ENCODE peak calls at places on chromosomes 3 and 15, in eight cellular contexts. P is stimulated activated CD8-positive, alpha-beta memory T cell treated with anti-CD3 and anti-CD28 coated beads, Interleukin-2, amount 100 ng/mL, for 1 hour; J is GM04503; A is COR-L47; K is hippocampal formation; X is stimulated activated CD4-positive, alpha-beta T cell treated with anti-CD3 and anti-CD28 coated beads, Interleukin-2, amount 100 ng/mL, for 24 hours; Z is amniotic stem cell; L is A549. D is an unnamed sample.

GRCh38 chr15:66129561-66129960 is 124.0 kb downstream of the MEGF11 start:
- DNase-seq in K (no peak), P (no peak), J (no peak), Z (no peak), A (no peak), X (no peak), L (no peak), D (no peak)

GRCh38 chr3:130700541-130700940 is 46.1 kb downstream of the PIK3R4 start:
- DNase-seq in P (no peak), A (no peak), J (no peak), L (no peak), K (no peak), Z (no peak), X (no peak), D (no peak)

GRCh38 chr15:59349715-59350420 is 22.8 kb downstream of the MYO1E start:
- DNase-seq in K (no peak), P (no peak), J (peak), X (peak), A (no peak), L (peak), Z (peak), D (peak)

GRCh38 chr15:57505056-57505713 is 86.5 kb upstream of the MYZAP start:
- DNase-seq in K (no peak), L (peak), Z (no peak), J (no peak), A (no peak), X (no peak), P (no peak), D (no peak)

GRCh38 chr3:132892956-132893355 is 145.2 kb upstream of the TMEM108 start:
- DNase-seq in A (no peak), K (no peak), X (no peak), J (no peak), P (no peak), L (no peak), Z (no peak), D (no peak)

GRCh38 chr15:99209326-99209725 is 40.1 kb downstream of the TTC23 start:
- DNase-seq in K (no peak), X (no peak), L (no peak), Z (no peak), P (no peak), J (no peak), A (no peak), D (no peak)

GRCh38 chr3:172324591-172325203 is 123.6 kb downstream of the GHSR start:
- DNase-seq in K (no peak), X (no peak), J (no peak), L (no peak), A (no peak), Z (no peak), P (no peak), D (no peak)

GRCh38 chr3:39038165-39038564 is 13.6 kb downstream of the SCN11A start:
- DNase-seq in P (no peak), A (no peak), Z (no peak), K (no peak), X (no peak), J (peak), L (no peak), D (peak)

GRCh38 chr15:80645494-80646065 is 49.5 kb upstream of the ABHD17C start:
- DNase-seq in K (no peak), Z (no peak), A (no peak), L (no peak), X (no peak), P (no peak), J (no peak), D (no peak)

GRCh38 chr3:71444028-71444860 is 139.3 kb downstream of the FOXP1 start:
- DNase-seq in A (no peak), L (no peak), P (peak), J (no peak), X (no peak), Z (no peak), K (peak), D (peak)

GRCh38 chr15:77052556-77052955 is 18.4 kb downstream of the TSPAN3 start:
- DNase-seq in J (no peak), A (no peak), L (no peak), Z (no peak), K (no peak), X (no peak), P (no peak), D (no peak)

GRCh38 chr3:125057186-125057850 is 1.5 kb upstream of the HEG1 start:
- DNase-seq in J (no peak), A (no peak), X (no peak), Z (peak), K (no peak), P (no peak), L (no peak), D (no peak)

GRCh38 chr3:182364723-182365650 is 428.3 kb upstream of the ATP11B start:
- DNase-seq in A (peak), K (peak), X (no peak), J (no peak), L (no peak), Z (no peak), P (no peak), D (no peak)

GRCh38 chr3:97148891-97149290 is 334.5 kb downstream of the EPHA6 start:
- DNase-seq in K (no peak), Z (no peak), J (no peak), X (no peak), L (no peak), P (no peak), A (no peak), D (no peak)

GRCh38 chr3:43087249-43087776 is 18.6 kb downstream of the POMGNT2 start:
- DNase-seq in X (no peak), J (no peak), A (no peak), P (no peak), K (no peak), Z (no peak), L (no peak), D (no peak)

GRCh38 chr3:133293397-133294107 is 106.3 kb upstream of the BFSP2 start:
- DNase-seq in X (no peak), J (no peak), P (no peak), K (no peak), Z (no peak), A (peak), L (no peak), D (no peak)

GRCh38 chr3:30751610-30752299 is 142.7 kb downstream of the GADL1 start:
- DNase-seq in A (no peak), K (no peak), X (peak), Z (no peak), J (no peak), P (peak), L (peak), D (no peak)

GRCh38 chr3:38125305-38126120 is 11.4 kb downstream of the ACAA1 start:
- DNase-seq in Z (no peak), P (no peak), A (no peak), J (no peak), L (no peak), X (no peak), K (no peak), D (no peak)

GRCh38 chr3:23994247-23994574 is 49.1 kb downstream of the NR1D2 start:
- DNase-seq in L (no peak), A (no peak), X (no peak), J (no peak), P (no peak), Z (no peak), K (no peak), D (no peak)

GRCh38 chr3:8745619-8746370 is 12.2 kb downstream of the CAV3 start:
- DNase-seq in L (no peak), K (no peak), P (no peak), A (no peak), Z (no peak), X (no peak), J (no peak), D (no peak)

GRCh38 chr3:29686889-29687592 is 406.2 kb downstream of the RBMS3 start:
- DNase-seq in L (no peak), X (no peak), P (no peak), A (no peak), Z (no peak), K (no peak), J (peak), D (no peak)

GRCh38 chr3:194325424-194326165 is 25.5 kb downstream of the CPN2 start:
- DNase-seq in K (no peak), L (no peak), P (no peak), A (no peak), X (no peak), Z (no peak), J (no peak), D (no peak)

GRCh38 chr3:99627062-99627826 is 11.2 kb upstream of the COL8A1 start:
- DNase-seq in L (peak), X (no peak), K (no peak), J (no peak), A (no peak), Z (no peak), P (no peak), D (no peak)

GRCh38 chr15:99925661-99926461 is 192.6 kb upstream of the LYSMD4 start:
- DNase-seq in L (peak), J (no peak), P (peak), X (peak), K (no peak), A (peak), Z (no peak), D (no peak)

GRCh38 chr3:79011821-79012529 is 755.8 kb downstream of the ROBO1 start:
- DNase-seq in P (no peak), X (no peak), K (no peak), L (no peak), Z (no peak), J (no peak), A (no peak), D (no peak)

GRCh38 chr3:126557761-126558160 is 971 bp downstream of the C3orf22 start:
- DNase-seq in X (no peak), K (no peak), L (no peak), J (no peak), A (no peak), Z (no peak), P (no peak), D (no peak)

GRCh38 chr15:49110158-49110944 is 45.0 kb downstream of the COPS2 start:
- DNase-seq in X (no peak), P (no peak), J (no peak), L (no peak), A (no peak), K (no peak), Z (no peak), D (no peak)

GRCh38 chr15:20357139-20358065 is 184.2 kb downstream of the GOLGA6L6 start:
- DNase-seq in X (no peak), A (no peak), P (no peak), Z (no peak), J (no peak), L (peak), K (no peak), D (no peak)

GRCh38 chr3:179432021-179432420 is 19.2 kb downstream of the GNB4 start:
- DNase-seq in K (peak), L (no peak), P (no peak), A (no peak), X (no peak), J (no peak), Z (no peak), D (no peak)

GRCh38 chr3:57110797-57111196 is 50.3 kb downstream of the SPATA12 start:
- DNase-seq in L (no peak), J (no peak), P (no peak), A (peak), K (no peak), Z (no peak), X (no peak), D (no peak)

GRCh38 chr3:152398495-152398894 is 129.8 kb downstream of the MBNL1 start:
- DNase-seq in A (no peak), K (no peak), L (no peak), X (no peak), Z (no peak), J (no peak), P (no peak), D (no peak)

GRCh38 chr3:52704611-52705437 is 767 bp downstream of the GLT8D1 start:
- DNase-seq in Z (no peak), K (no peak), L (peak), X (no peak), P (no peak), J (peak), A (no peak), D (no peak)

GRCh38 chr3:111252795-111253194 is 181.2 kb downstream of the NECTIN3 start:
- DNase-seq in X (no peak), P (no peak), Z (no peak), L (peak), A (no peak), J (no peak), K (peak), D (no peak)

GRCh38 chr15:77984446-77984861 is 93.1 kb downstream of the TBC1D2B start:
- DNase-seq in Z (no peak), J (no peak), K (no peak), X (no peak), L (no peak), P (no peak), A (no peak), D (no peak)

GRCh38 chr3:66702126-66702525 is 201.3 kb upstream of the LRIG1 start:
- DNase-seq in K (no peak), J (no peak), L (no peak), X (no peak), Z (no peak), A (no peak), P (no peak), D (no peak)

GRCh38 chr15:72785452-72786243 is 2.1 kb upstream of the ADPGK start:
- DNase-seq in X (peak), L (no peak), J (no peak), A (no peak), P (no peak), Z (no peak), K (no peak), D (no peak)

GRCh38 chr15:32851619-32852416 is 134.0 kb downstream of the GREM1 start:
- DNase-seq in A (no peak), L (peak), X (no peak), J (peak), P (no peak), Z (peak), K (no peak), D (peak)

GRCh38 chr15:72340366-72340765 is 20.4 kb upstream of the CELF6 start:
- DNase-seq in Z (no peak), A (no peak), L (peak), K (no peak), X (no peak), J (no peak), P (no peak), D (no peak)

GRCh38 chr15:34708422-34708821 is 46.4 kb downstream of the GJD2 start:
- DNase-seq in K (peak), J (no peak), P (no peak), X (no peak), A (peak), Z (no peak), L (peak), D (no peak)